ENCODE peak calls at places on chromosomes 4 and X, in four cellular contexts. U, K, D and S are unnamed samples.

GRCh38 chr4:11799182-11799581 is 370.5 kb upstream of the HS3ST1 start:
- DNase-seq in U (no peak), K (no peak), D (no peak), S (no peak)

GRCh38 chrX:30910124-30910860 is 21.2 kb upstream of the TAB3 start:
- DNase-seq in U (no peak), K (peak), D (no peak), S (no peak)

GRCh38 chr4:157300678-157301077 is 80.2 kb downstream of the GRIA2 start:
- DNase-seq in U (no peak), K (no peak), D (no peak), S (no peak)

GRCh38 chrX:149392896-149393295 is 112.2 kb downstream of the IDS start:
- DNase-seq in U (no peak), K (no peak), D (no peak), S (peak)

GRCh38 chrX:151153086-151153485 is 23.3 kb upstream of the GPR50 start:
- DNase-seq in U (peak), K (peak), D (no peak), S (peak)

GRCh38 chrX:123964155-123964554 is 2.6 kb downstream of the STAG2 start:
- DNase-seq in U (no peak), K (peak), D (no peak), S (peak)

GRCh38 chr4:7624361-7624760 is 189.6 kb upstream of the PSAPL1 start:
- DNase-seq in U (no peak), K (no peak), D (no peak), S (no peak)

GRCh38 chr4:169791064-169791463 is 33.3 kb upstream of the HPF1 start:
- DNase-seq in U (no peak), K (peak), D (no peak), S (peak)

GRCh38 chr4:187999406-187999932 is 3.9 kb downstream of the ZFP42 start:
- DNase-seq in U (no peak), K (peak), D (no peak), S (no peak)

GRCh38 chr4:3413675-3414420 is 27.9 kb upstream of the HGFAC start:
- DNase-seq in U (no peak), K (no peak), D (no peak), S (no peak)

GRCh38 chrX:76148753-76149152 is 24.1 kb upstream of the PBDC1 start:
- DNase-seq in U (peak), K (peak), D (no peak), S (peak)

GRCh38 chrX:108316456-108316855 is 121.8 kb downstream of the COL4A6 start:
- DNase-seq in U (no peak), K (no peak), D (no peak), S (no peak)

GRCh38 chrX:264634-265455 is 16.3 kb upstream of the PLCXD1 start:
- DNase-seq in U (no peak), K (peak), D (no peak), S (peak)

GRCh38 chr4:114400531-114400930 is 198.1 kb upstream of the UGT8 start:
- DNase-seq in U (peak), K (peak), D (no peak), S (peak)

GRCh38 chr4:93368968-93369367 is 459.6 kb upstream of the ATOH1 start:
- DNase-seq in U (no peak), K (no peak), D (no peak), S (no peak)

GRCh38 chr4:151948351-151949016 is 187.7 kb upstream of the GATB start:
- DNase-seq in U (peak), K (peak), D (no peak), S (peak)

GRCh38 chrX:49951524-49952193 is 29.3 kb downstream of the CLCN5 start:
- DNase-seq in U (no peak), K (peak), D (no peak), S (no peak)

GRCh38 chr4:115152081-115152480 is 38.7 kb upstream of the NDST4 start:
- DNase-seq in U (no peak), K (no peak), D (no peak), S (no peak)

GRCh38 chr4:169151671-169152070 is 119.1 kb downstream of the SH3RF1 start:
- DNase-seq in U (no peak), K (peak), D (no peak), S (peak)

GRCh38 chr4:6372649-6373525 is 99.5 kb downstream of the PPP2R2C start:
- DNase-seq in U (peak), K (peak), D (peak), S (peak)

GRCh38 chr4:40607224-40607623 is 22.4 kb downstream of the RBM47 start:
- DNase-seq in U (no peak), K (peak), D (no peak), S (peak)

GRCh38 chr4:40601641-40602040 is 28.0 kb downstream of the RBM47 start:
- DNase-seq in U (no peak), K (no peak), D (no peak), S (no peak)

GRCh38 chr4:40603281-40603680 is 26.4 kb downstream of the RBM47 start:
- DNase-seq in U (no peak), K (no peak), D (no peak), S (no peak)

GRCh38 chr4:40608628-40609027 is 21.0 kb downstream of the RBM47 start:
- DNase-seq in U (no peak), K (peak), D (no peak), S (no peak)

GRCh38 chr4:40606239-40606767 is 23.4 kb downstream of the RBM47 start:
- DNase-seq in U (no peak), K (no peak), D (no peak), S (no peak)
- TF ChIP-seq CTCF in U (no peak), K (no peak), D (no peak), S (no peak)

DNA sequence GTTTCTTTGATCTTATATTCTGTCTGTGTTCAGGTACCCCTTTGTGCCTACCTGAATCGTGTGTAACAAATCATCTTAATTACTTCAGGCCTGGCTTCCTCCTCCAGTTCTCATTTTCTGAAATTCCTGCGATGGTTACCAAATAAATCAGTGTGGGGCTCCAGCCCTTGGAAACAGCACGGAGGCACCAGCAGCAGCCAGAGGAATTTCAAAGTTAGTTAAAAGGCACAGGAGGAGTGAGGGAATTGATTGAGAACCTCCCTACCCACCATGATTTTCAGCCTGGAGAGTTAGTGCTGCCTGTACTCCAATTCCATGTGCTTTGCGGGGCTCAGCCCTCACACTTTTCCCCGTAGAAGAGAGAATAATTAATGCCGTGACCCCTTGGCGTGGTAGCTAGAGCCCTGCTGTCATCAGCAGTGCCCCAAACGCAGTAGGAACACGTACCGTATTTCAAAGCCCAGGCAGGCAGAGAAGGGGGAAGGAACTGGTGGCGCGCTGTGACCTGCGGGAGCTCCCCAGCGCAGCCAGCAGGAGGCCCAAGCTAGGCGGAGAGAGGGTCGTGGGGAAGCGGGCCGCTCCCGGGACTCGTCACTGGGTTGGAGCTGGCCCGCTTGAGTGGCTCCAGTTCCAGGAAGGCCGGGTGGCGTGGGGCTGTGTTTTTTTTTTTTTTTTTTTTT is 84.0 kb upstream of the IGFBP7 start:
- DNase-seq in U (no peak), K (no peak), D (no peak), S (no peak)
- TF ChIP-seq CTCF in U (no peak), K (peak), D (no peak), S (no peak)

GRCh38 chr4:144584428-144584827 is 61.5 kb upstream of the HHIP start:
- DNase-seq in U (no peak), K (no peak), D (no peak), S (no peak)
- TF ChIP-seq CTCF in U (no peak), K (no peak), D (no peak), S (no peak)

DNA sequence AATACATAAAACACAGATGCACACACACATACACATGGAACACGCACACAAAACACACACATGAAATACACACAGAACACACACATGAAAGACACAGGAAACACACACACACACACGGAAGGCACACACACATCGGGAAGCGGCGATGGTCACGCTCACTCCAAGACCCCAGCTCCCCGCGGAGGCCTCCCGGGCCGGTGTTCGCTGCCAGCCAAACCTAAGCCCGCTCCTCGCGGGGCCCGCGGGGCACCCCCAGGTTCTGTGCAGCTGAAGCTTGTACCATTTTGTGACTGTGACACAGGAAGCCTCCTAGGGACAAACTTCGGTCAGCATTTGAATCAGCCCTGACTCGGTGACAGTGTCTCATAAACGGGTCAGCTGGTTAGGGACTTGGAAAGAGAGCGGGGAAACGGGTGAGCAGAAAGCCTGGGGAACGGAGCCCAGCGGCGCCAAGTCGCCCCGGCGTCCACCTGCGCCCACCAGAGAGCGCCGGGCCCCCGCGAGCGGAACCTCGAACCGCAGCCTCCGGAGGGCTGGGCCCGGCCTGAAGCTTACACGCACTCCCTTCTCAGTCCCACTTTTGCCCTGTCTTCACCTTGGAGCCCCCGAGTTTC is 32.2 kb downstream of the F11 start:
- DNase-seq in U (no peak), K (no peak), D (no peak), S (no peak)
- TF ChIP-seq CTCF in U (no peak), K (no peak), D (no peak), S (no peak)

DNA sequence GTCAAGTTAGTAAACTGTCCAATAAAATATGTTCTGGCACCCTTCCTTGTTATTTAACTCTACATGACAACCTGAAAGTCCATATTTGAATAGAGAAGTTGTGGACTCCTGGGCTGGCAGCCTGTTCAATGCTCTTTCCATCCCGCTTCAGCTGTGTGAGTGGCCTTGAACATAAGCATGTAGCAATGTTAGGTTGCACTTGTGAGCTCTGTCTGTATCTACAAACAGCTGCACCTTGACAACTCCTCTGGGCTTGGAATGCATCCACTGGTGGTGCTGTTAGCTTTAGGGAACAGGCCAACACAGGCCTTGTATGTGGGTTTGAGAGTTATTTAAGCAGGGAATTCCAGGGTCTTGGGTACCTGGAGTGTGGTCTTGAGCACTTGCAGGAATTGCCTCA is 141.2 kb downstream of the DTHD1 start:
- DNase-seq in U (no peak), K (no peak), D (no peak), S (no peak)
- TF ChIP-seq CTCF in U (no peak), K (no peak), D (no peak), S (no peak)

GRCh38 chrX:131399692-131400428 is 110.8 kb upstream of the IGSF1 start:
- DNase-seq in U (no peak), K (no peak), D (no peak), S (peak)

GRCh38 chrX:131402124-131402811 is 113.2 kb upstream of the IGSF1 start:
- DNase-seq in U (no peak), K (no peak), D (no peak), S (no peak)

GRCh38 chrX:131405497-131405896 is 116.4 kb upstream of the IGSF1 start:
- DNase-seq in U (no peak), K (no peak), D (no peak), S (peak)
- TF ChIP-seq CTCF in U (peak), K (no peak), D (no peak), S (peak)